ENCODE peak calls at places on chromosomes 5 and 9, in nine cellular contexts. One of them, this sample, is unnamed.

GRCh38 chr5:104186100-104186499 is 623.5 kb upstream of the NUDT12 start:
- DNase-seq in GM10248: no peak
- DNase-seq in Caki2: peak
- DNase-seq in adipocyte: no peak
- DNase-seq in stimulated activated CD4-positive, alpha-beta T cell treated with anti-CD3 and anti-CD28 coated beads, Interleukin-2, amount 100 ng/mL, for 48 hours: no peak
- DNase-seq in stimulated activated naive B cell treated with anti-CD40 and anti-IgM and Interleukin-4, amounts not matched to agents 10 μg/mL and 1 μg/mL and 100 μg/mL, for 72 hours: no peak
- DNase-seq in T-helper 1 cell: no peak
- DNase-seq in lung: no peak
- DNase-seq in sciatic nerve: no peak
- DNase-seq in this sample: no peak

GRCh38 chr9:11107196-11107595 is 494.4 kb upstream of the PTPRD start:
- DNase-seq in T-helper 1 cell: no peak
- DNase-seq in Caki2: no peak
- DNase-seq in GM10248: no peak
- DNase-seq in stimulated activated CD4-positive, alpha-beta T cell treated with anti-CD3 and anti-CD28 coated beads, Interleukin-2, amount 100 ng/mL, for 48 hours: no peak
- DNase-seq in adipocyte: no peak
- DNase-seq in stimulated activated naive B cell treated with anti-CD40 and anti-IgM and Interleukin-4, amounts not matched to agents 10 μg/mL and 1 μg/mL and 100 μg/mL, for 72 hours: no peak
- DNase-seq in sciatic nerve: no peak
- DNase-seq in lung: no peak
- DNase-seq in this sample: no peak

GRCh38 chr5:144390133-144390532 is 219.5 kb downstream of the KCTD16 start:
- DNase-seq in GM10248: no peak
- DNase-seq in sciatic nerve: no peak
- DNase-seq in stimulated activated naive B cell treated with anti-CD40 and anti-IgM and Interleukin-4, amounts not matched to agents 10 μg/mL and 1 μg/mL and 100 μg/mL, for 72 hours: no peak
- DNase-seq in lung: no peak
- DNase-seq in Caki2: peak
- DNase-seq in adipocyte: peak
- DNase-seq in T-helper 1 cell: no peak
- DNase-seq in stimulated activated CD4-positive, alpha-beta T cell treated with anti-CD3 and anti-CD28 coated beads, Interleukin-2, amount 100 ng/mL, for 48 hours: no peak
- DNase-seq in this sample: no peak

GRCh38 chr5:32222723-32223470 is 48.8 kb upstream of the GOLPH3 start:
- DNase-seq in stimulated activated CD4-positive, alpha-beta T cell treated with anti-CD3 and anti-CD28 coated beads, Interleukin-2, amount 100 ng/mL, for 48 hours: no peak
- DNase-seq in Caki2: no peak
- DNase-seq in T-helper 1 cell: no peak
- DNase-seq in stimulated activated naive B cell treated with anti-CD40 and anti-IgM and Interleukin-4, amounts not matched to agents 10 μg/mL and 1 μg/mL and 100 μg/mL, for 72 hours: no peak
- DNase-seq in lung: peak
- DNase-seq in GM10248: no peak
- DNase-seq in sciatic nerve: no peak
- DNase-seq in adipocyte: no peak
- DNase-seq in this sample: no peak

GRCh38 chr5:34538026-34538672 is 118.0 kb upstream of the RAI14 start:
- DNase-seq in stimulated activated CD4-positive, alpha-beta T cell treated with anti-CD3 and anti-CD28 coated beads, Interleukin-2, amount 100 ng/mL, for 48 hours: peak
- DNase-seq in lung: no peak
- DNase-seq in GM10248: no peak
- DNase-seq in T-helper 1 cell: no peak
- DNase-seq in stimulated activated naive B cell treated with anti-CD40 and anti-IgM and Interleukin-4, amounts not matched to agents 10 μg/mL and 1 μg/mL and 100 μg/mL, for 72 hours: no peak
- DNase-seq in Caki2: no peak
- DNase-seq in adipocyte: no peak
- DNase-seq in sciatic nerve: no peak
- DNase-seq in this sample: no peak

GRCh38 chr5:138641547-138642298 is 66.5 kb upstream of the HSPA9 start:
- DNase-seq in T-helper 1 cell: peak
- DNase-seq in adipocyte: peak
- DNase-seq in stimulated activated CD4-positive, alpha-beta T cell treated with anti-CD3 and anti-CD28 coated beads, Interleukin-2, amount 100 ng/mL, for 48 hours: peak
- DNase-seq in GM10248: peak
- DNase-seq in stimulated activated naive B cell treated with anti-CD40 and anti-IgM and Interleukin-4, amounts not matched to agents 10 μg/mL and 1 μg/mL and 100 μg/mL, for 72 hours: peak
- DNase-seq in sciatic nerve: peak
- DNase-seq in Caki2: peak
- DNase-seq in lung: peak
- DNase-seq in this sample: peak

GRCh38 chr9:125398243-125398642 is 136.6 kb downstream of the GAPVD1 start:
- DNase-seq in Caki2: no peak
- DNase-seq in stimulated activated naive B cell treated with anti-CD40 and anti-IgM and Interleukin-4, amounts not matched to agents 10 μg/mL and 1 μg/mL and 100 μg/mL, for 72 hours: no peak
- DNase-seq in T-helper 1 cell: no peak
- DNase-seq in lung: no peak
- DNase-seq in adipocyte: no peak
- DNase-seq in sciatic nerve: no peak
- DNase-seq in stimulated activated CD4-positive, alpha-beta T cell treated with anti-CD3 and anti-CD28 coated beads, Interleukin-2, amount 100 ng/mL, for 48 hours: no peak
- DNase-seq in GM10248: no peak
- DNase-seq in this sample: no peak

GRCh38 chr9:72362118-72362531 is 2.9 kb downstream of the ZFAND5 start:
- DNase-seq in GM10248: no peak
- DNase-seq in lung: no peak
- DNase-seq in adipocyte: peak
- DNase-seq in stimulated activated CD4-positive, alpha-beta T cell treated with anti-CD3 and anti-CD28 coated beads, Interleukin-2, amount 100 ng/mL, for 48 hours: no peak
- DNase-seq in T-helper 1 cell: no peak
- DNase-seq in Caki2: peak
- DNase-seq in stimulated activated naive B cell treated with anti-CD40 and anti-IgM and Interleukin-4, amounts not matched to agents 10 μg/mL and 1 μg/mL and 100 μg/mL, for 72 hours: no peak
- DNase-seq in sciatic nerve: no peak
- DNase-seq in this sample: no peak

GRCh38 chr9:77910216-77910615 is 121.4 kb downstream of the GNAQ start:
- DNase-seq in adipocyte: no peak
- DNase-seq in GM10248: no peak
- DNase-seq in T-helper 1 cell: no peak
- DNase-seq in stimulated activated naive B cell treated with anti-CD40 and anti-IgM and Interleukin-4, amounts not matched to agents 10 μg/mL and 1 μg/mL and 100 μg/mL, for 72 hours: no peak
- DNase-seq in sciatic nerve: no peak
- DNase-seq in lung: no peak
- DNase-seq in stimulated activated CD4-positive, alpha-beta T cell treated with anti-CD3 and anti-CD28 coated beads, Interleukin-2, amount 100 ng/mL, for 48 hours: no peak
- DNase-seq in Caki2: no peak
- DNase-seq in this sample: no peak